ENCODE peak calls at places on chromosome 1, in five cellular contexts. One of them, this sample, is unnamed.

GRCh38 chr1:206631085-206631509 is 4.2 kb upstream of the DYRK3 start:
- DNase-seq in breast epithelium: no peak
- DNase-seq in HFF-Myc: peak
- DNase-seq in fibroblast of lung: peak
- DNase-seq in HFFc6: peak
- DNase-seq in this sample: no peak

GRCh38 chr1:76764638-76765572 is 102.4 kb upstream of the ST6GALNAC5 start:
- DNase-seq in breast epithelium: no peak
- DNase-seq in HFF-Myc: no peak
- DNase-seq in fibroblast of lung: peak
- DNase-seq in HFFc6: no peak
- DNase-seq in this sample: no peak

GRCh38 chr1:177912991-177913390 is 56.9 kb downstream of the SEC16B start:
- DNase-seq in breast epithelium: no peak
- DNase-seq in HFF-Myc: no peak
- DNase-seq in fibroblast of lung: no peak
- DNase-seq in HFFc6: no peak
- DNase-seq in this sample: no peak

GRCh38 chr1:244969355-244970235 is 105.3 kb upstream of the HNRNPU start:
- DNase-seq in breast epithelium: peak
- DNase-seq in HFF-Myc: peak
- DNase-seq in fibroblast of lung: peak
- DNase-seq in HFFc6: peak
- DNase-seq in this sample: peak

GRCh38 chr1:62237950-62238374 is 43.3 kb downstream of the L1TD1 start:
- DNase-seq in breast epithelium: no peak
- DNase-seq in HFF-Myc: no peak
- DNase-seq in fibroblast of lung: no peak
- DNase-seq in HFFc6: no peak
- DNase-seq in this sample: no peak

GRCh38 chr1:66090863-66091457 is 298.3 kb downstream of the PDE4B start:
- DNase-seq in breast epithelium: no peak
- DNase-seq in HFF-Myc: no peak
- DNase-seq in fibroblast of lung: no peak
- DNase-seq in HFFc6: no peak
- DNase-seq in this sample: no peak

GRCh38 chr1:1842360-1843146 is 48.3 kb downstream of the GNB1 start:
- DNase-seq in breast epithelium: no peak
- DNase-seq in HFF-Myc: no peak
- DNase-seq in fibroblast of lung: no peak
- DNase-seq in HFFc6: no peak
- DNase-seq in this sample: no peak

GRCh38 chr1:8597455-8597854 is 220.0 kb downstream of the RERE start:
- DNase-seq in breast epithelium: no peak
- DNase-seq in HFF-Myc: no peak
- DNase-seq in fibroblast of lung: peak
- DNase-seq in HFFc6: peak
- DNase-seq in this sample: no peak